ENCODE peak calls at places on chromosomes 13 and 19, in seven cellular contexts. I is GM12864; Y is NCI-H1417; R is activated naive CD8-positive, alpha-beta T cell treated with anti-CD3 and anti-CD28 coated beads for 36 hours; P is AG20443; X is activated T-helper 2 cell treated with anti-CD3 and anti-CD28 coated beads, Interferon-gamma antibody, Interleukin-2, Interleukin-4, amounts not matched to agents 10 μg/mL and 5 μg/mL and 100 μg/mL, durations not matched to agents 14 hours and 24 hours and 36 hours; E is stimulated activated CD4-positive, alpha-beta T cell treated with anti-CD3 and anti-CD28 coated beads, Interleukin-4, amount 100 ng/mL, for 48 hours. N is an unnamed sample.

GRCh38 chr19:21326169-21326568 is 3.0 kb downstream of the ZNF708 start:
- DNase-seq in Y (no peak), X (no peak), P (no peak), R (no peak), I (no peak), E (no peak), N (no peak)

GRCh38 chr13:34153428-34154180 is 335.7 kb downstream of the RFC3 start:
- DNase-seq in Y (no peak), R (no peak), E (no peak), P (no peak), X (no peak), I (no peak), N (no peak)

GRCh38 chr13:104900186-104900817 is 1635.2 kb downstream of the EFNB2 start:
- DNase-seq in I (no peak), X (no peak), R (no peak), Y (no peak), E (no peak), P (no peak), N (no peak)

GRCh38 chr13:108963846-108964600 is 334.6 kb downstream of the MYO16 start:
- DNase-seq in E (no peak), R (no peak), P (peak), Y (no peak), I (no peak), X (no peak), N (no peak)

GRCh38 chr19:55554749-55555152 is 9.4 kb upstream of the SBK3 start:
- DNase-seq in E (no peak), I (no peak), X (no peak), P (no peak), Y (no peak), R (no peak), N (no peak)

GRCh38 chr13:23600534-23600933 is 30.3 kb downstream of the TNFRSF19 start:
- DNase-seq in P (no peak), R (no peak), E (no peak), Y (no peak), X (no peak), I (no peak), N (no peak)

GRCh38 chr13:35512271-35512920 is 35.9 kb upstream of the MAB21L1 start:
- DNase-seq in P (peak), I (no peak), R (no peak), E (no peak), Y (no peak), X (no peak), N (no peak)

GRCh38 chr13:30676672-30677071 is 58.7 kb upstream of the ALOX5AP start:
- DNase-seq in P (no peak), R (no peak), Y (peak), E (no peak), I (no peak), X (no peak), N (peak)

GRCh38 chr13:40777166-40777956 is 6.4 kb upstream of the MRPS31 start:
- DNase-seq in Y (peak), R (peak), E (no peak), P (peak), X (peak), I (peak), N (peak)

GRCh38 chr19:3801412-3802096 is 15.4 kb upstream of the MATK start:
- DNase-seq in P (peak), I (no peak), Y (no peak), E (peak), X (peak), R (peak), N (peak)

GRCh38 chr13:106049171-106049570 is 486.3 kb downstream of the EFNB2 start:
- DNase-seq in I (no peak), Y (no peak), X (no peak), E (no peak), P (no peak), R (no peak), N (no peak)

GRCh38 chr19:12664406-12665280 is 1.9 kb downstream of the MAN2B1 start:
- DNase-seq in E (no peak), I (no peak), X (no peak), Y (no peak), P (peak), R (peak), N (peak)

GRCh38 chr13:52703482-52703881 is 36.1 kb downstream of the CNMD start:
- DNase-seq in Y (no peak), X (no peak), I (no peak), E (no peak), P (no peak), R (no peak), N (no peak)

GRCh38 chr19:51439021-51439465 is 19.2 kb downstream of the SIGLEC8 start:
- DNase-seq in R (peak), Y (no peak), P (no peak), I (no peak), E (no peak), X (peak), N (no peak)

GRCh38 chr19:42468273-42468796 is 25.6 kb upstream of the CXCL17 start:
- DNase-seq in Y (peak), X (no peak), I (no peak), E (no peak), P (peak), R (no peak), N (peak)

GRCh38 chr13:23025848-23026608 is 154.8 kb upstream of the SGCG start:
- DNase-seq in R (no peak), X (no peak), P (no peak), I (no peak), Y (no peak), E (no peak), N (no peak)

GRCh38 chr19:55370305-55370988 is at the start of gene IL11:
- DNase-seq in I (no peak), P (peak), R (no peak), X (no peak), Y (no peak), E (no peak), N (peak)

GRCh38 chr19:49677901-49678674 is 1.0 kb downstream of the PRMT1 start:
- DNase-seq in I (peak), R (peak), P (peak), Y (peak), X (peak), E (peak), N (peak)

GRCh38 chr19:954672-955494 is 29.0 kb downstream of the ARID3A start:
- DNase-seq in E (no peak), X (no peak), R (no peak), I (peak), P (no peak), Y (no peak), N (no peak)

GRCh38 chr19:50204811-50205675 is 1.6 kb downstream of the MYH14 start:
- DNase-seq in R (peak), X (no peak), Y (peak), I (no peak), P (no peak), E (no peak), N (peak)

GRCh38 chr19:57280165-57280912 is at the start of gene ZNF460:
- DNase-seq in R (peak), P (peak), E (peak), I (peak), Y (peak), X (peak), N (peak)